ENCODE peak calls at places on chromosomes 6 and 20, in seven cellular contexts. One of them, this sample, is unnamed.

GRCh38 chr20:3646651-3647050 is 16.5 kb downstream of the GFRA4 start:
- DNase-seq in fibroblast of gingiva: no peak
- DNase-seq in HuH-7.5: no peak
- DNase-seq in stimulated activated CD8-positive, alpha-beta memory T cell treated with anti-CD3 and anti-CD28 coated beads, Interleukin-2, amount 100 ng/mL, for 1 hour: no peak
- DNase-seq in GM19239: no peak
- DNase-seq in NCI-H187: no peak
- DNase-seq in stimulated activated naive CD8-positive, alpha-beta T cell treated with anti-CD3 and anti-CD28 coated beads, Interleukin-15, amount 100 ng/mL, for 72 hours: no peak
- DNase-seq in this sample: no peak

GRCh38 chr20:34581341-34582189 is 23.0 kb downstream of the MAP1LC3A start:
- DNase-seq in fibroblast of gingiva: peak; percentile 67
- DNase-seq in HuH-7.5: no peak
- DNase-seq in stimulated activated CD8-positive, alpha-beta memory T cell treated with anti-CD3 and anti-CD28 coated beads, Interleukin-2, amount 100 ng/mL, for 1 hour: no peak
- DNase-seq in GM19239: no peak
- DNase-seq in NCI-H187: no peak
- DNase-seq in stimulated activated naive CD8-positive, alpha-beta T cell treated with anti-CD3 and anti-CD28 coated beads, Interleukin-15, amount 100 ng/mL, for 72 hours: peak; percentile 24
- DNase-seq in this sample: peak; percentile 71

GRCh38 chr6:28525496-28526039 is at the start of gene GPX5:
- DNase-seq in fibroblast of gingiva: no peak
- DNase-seq in HuH-7.5: no peak
- DNase-seq in stimulated activated CD8-positive, alpha-beta memory T cell treated with anti-CD3 and anti-CD28 coated beads, Interleukin-2, amount 100 ng/mL, for 1 hour: no peak
- DNase-seq in GM19239: no peak
- DNase-seq in NCI-H187: no peak
- DNase-seq in stimulated activated naive CD8-positive, alpha-beta T cell treated with anti-CD3 and anti-CD28 coated beads, Interleukin-15, amount 100 ng/mL, for 72 hours: no peak
- DNase-seq in this sample: no peak

GRCh38 chr20:1636621-1637020 is 16.8 kb upstream of the SIRPB1 start:
- DNase-seq in fibroblast of gingiva: no peak
- DNase-seq in HuH-7.5: no peak
- DNase-seq in stimulated activated CD8-positive, alpha-beta memory T cell treated with anti-CD3 and anti-CD28 coated beads, Interleukin-2, amount 100 ng/mL, for 1 hour: no peak
- DNase-seq in GM19239: no peak
- DNase-seq in NCI-H187: no peak
- DNase-seq in stimulated activated naive CD8-positive, alpha-beta T cell treated with anti-CD3 and anti-CD28 coated beads, Interleukin-15, amount 100 ng/mL, for 72 hours: no peak
- DNase-seq in this sample: no peak

GRCh38 chr6:42978487-42978792 is 541 bp downstream of the PEX6 start:
- DNase-seq in fibroblast of gingiva: no peak
- DNase-seq in HuH-7.5: peak; percentile 35
- DNase-seq in stimulated activated CD8-positive, alpha-beta memory T cell treated with anti-CD3 and anti-CD28 coated beads, Interleukin-2, amount 100 ng/mL, for 1 hour: no peak
- DNase-seq in GM19239: no peak
- DNase-seq in NCI-H187: no peak
- DNase-seq in stimulated activated naive CD8-positive, alpha-beta T cell treated with anti-CD3 and anti-CD28 coated beads, Interleukin-15, amount 100 ng/mL, for 72 hours: no peak
- DNase-seq in this sample: no peak

GRCh38 chr20:46142124-46142523 is 24.0 kb downstream of the CD40 start:
- DNase-seq in fibroblast of gingiva: no peak
- DNase-seq in HuH-7.5: no peak
- DNase-seq in stimulated activated CD8-positive, alpha-beta memory T cell treated with anti-CD3 and anti-CD28 coated beads, Interleukin-2, amount 100 ng/mL, for 1 hour: no peak
- DNase-seq in GM19239: no peak
- DNase-seq in NCI-H187: no peak
- DNase-seq in stimulated activated naive CD8-positive, alpha-beta T cell treated with anti-CD3 and anti-CD28 coated beads, Interleukin-15, amount 100 ng/mL, for 72 hours: no peak
- DNase-seq in this sample: no peak

GRCh38 chr6:118724211-118724610 is 72.8 kb upstream of the CEP85L start:
- DNase-seq in fibroblast of gingiva: no peak
- DNase-seq in HuH-7.5: no peak
- DNase-seq in stimulated activated CD8-positive, alpha-beta memory T cell treated with anti-CD3 and anti-CD28 coated beads, Interleukin-2, amount 100 ng/mL, for 1 hour: no peak
- DNase-seq in GM19239: no peak
- DNase-seq in NCI-H187: no peak
- DNase-seq in stimulated activated naive CD8-positive, alpha-beta T cell treated with anti-CD3 and anti-CD28 coated beads, Interleukin-15, amount 100 ng/mL, for 72 hours: no peak
- DNase-seq in this sample: no peak

GRCh38 chr6:109834595-109835437 is 143.3 kb upstream of the GPR6 start:
- DNase-seq in fibroblast of gingiva: no peak
- DNase-seq in HuH-7.5: no peak
- DNase-seq in stimulated activated CD8-positive, alpha-beta memory T cell treated with anti-CD3 and anti-CD28 coated beads, Interleukin-2, amount 100 ng/mL, for 1 hour: no peak
- DNase-seq in GM19239: no peak
- DNase-seq in NCI-H187: no peak
- DNase-seq in stimulated activated naive CD8-positive, alpha-beta T cell treated with anti-CD3 and anti-CD28 coated beads, Interleukin-15, amount 100 ng/mL, for 72 hours: no peak
- DNase-seq in this sample: no peak

GRCh38 chr6:107624050-107624449 is 134.1 kb downstream of the SOBP start:
- DNase-seq in fibroblast of gingiva: no peak
- DNase-seq in HuH-7.5: no peak
- DNase-seq in stimulated activated CD8-positive, alpha-beta memory T cell treated with anti-CD3 and anti-CD28 coated beads, Interleukin-2, amount 100 ng/mL, for 1 hour: no peak
- DNase-seq in GM19239: no peak
- DNase-seq in NCI-H187: no peak
- DNase-seq in stimulated activated naive CD8-positive, alpha-beta T cell treated with anti-CD3 and anti-CD28 coated beads, Interleukin-15, amount 100 ng/mL, for 72 hours: no peak
- DNase-seq in this sample: no peak

GRCh38 chr20:34927736-34928135 is 27.9 kb downstream of the GSS start:
- DNase-seq in fibroblast of gingiva: no peak
- DNase-seq in HuH-7.5: no peak
- DNase-seq in stimulated activated CD8-positive, alpha-beta memory T cell treated with anti-CD3 and anti-CD28 coated beads, Interleukin-2, amount 100 ng/mL, for 1 hour: no peak
- DNase-seq in GM19239: no peak
- DNase-seq in NCI-H187: no peak
- DNase-seq in stimulated activated naive CD8-positive, alpha-beta T cell treated with anti-CD3 and anti-CD28 coated beads, Interleukin-15, amount 100 ng/mL, for 72 hours: no peak
- DNase-seq in this sample: no peak

This sample was measured in putamen.